ENCODE peak calls at places on chromosome 6, in seven cellular contexts. B is brain microvascular endothelial cell; H is choroid plexus epithelial cell; L is neural progenitor cell; Z is stimulated activated effector memory CD8-positive, alpha-beta T cell treated with anti-CD3 and anti-CD28 coated beads, Interleukin-12 subunit alpha, Interleukin-12 subunit beta, amount 100 ng/mL, for 72 hours; D is H4; S is lower leg skin. A is an unnamed sample.

GRCh38 chr6:48307583-48307982 is 196.6 kb upstream of the PTCHD4 start:
- DNase-seq in B (no peak), H (no peak), L (no peak), Z (no peak), D (no peak), S (no peak), A (no peak)

GRCh38 chr6:66900081-66900770 is 1193.2 kb upstream of the EYS start:
- DNase-seq in B (no peak), H (peak), L (no peak), Z (no peak), D (no peak), S (no peak), A (peak)

GRCh38 chr6:164322533-164322932 is 908.0 kb downstream of the QKI start:
- DNase-seq in B (peak), H (peak), L (no peak), Z (no peak), D (no peak), S (no peak), A (peak)

GRCh38 chr6:39189915-39190544 is 39.2 kb downstream of the KCNK5 start:
- DNase-seq in B (peak), H (peak), L (peak), Z (no peak), D (peak), S (no peak), A (peak)

GRCh38 chr6:87789198-87789899 is 87.3 kb upstream of the AKIRIN2 start:
- DNase-seq in B (peak), H (peak), L (no peak), Z (no peak), D (no peak), S (peak), A (peak)

GRCh38 chr6:82381278-82381677 is 17.7 kb downstream of the TPBG start:
- DNase-seq in B (no peak), H (no peak), L (peak), Z (no peak), D (no peak), S (no peak), A (no peak)

GRCh38 chr6:43575105-43575771 is 600 bp downstream of the XPO5 start:
- DNase-seq in B (no peak), H (peak), L (peak), Z (no peak), D (peak), S (peak), A (peak)

GRCh38 chr6:42898891-42899361 is 16.9 kb upstream of the PTCRA start:
- DNase-seq in B (peak), H (peak), L (peak), Z (peak), D (peak), S (peak), A (peak)

GRCh38 chr6:158142789-158143188 is 25.3 kb downstream of the SERAC1 start:
- DNase-seq in B (peak), H (peak), L (no peak), Z (no peak), D (no peak), S (peak), A (peak)

GRCh38 chr6:134177753-134178229 is 125.4 kb upstream of the SLC2A12 start:
- DNase-seq in B (peak), H (peak), L (no peak), Z (no peak), D (peak), S (no peak), A (peak)

GRCh38 chr6:126302191-126302590 is 37.7 kb upstream of the CENPW start:
- DNase-seq in B (no peak), H (peak), L (no peak), Z (no peak), D (no peak), S (no peak), A (peak)

GRCh38 chr6:107458687-107459282 is 579 bp downstream of the PDSS2 start:
- DNase-seq in B (no peak), H (peak), L (no peak), Z (no peak), D (no peak), S (peak), A (peak)

GRCh38 chr6:94622784-94623183 is 954.6 kb upstream of the MANEA start:
- DNase-seq in B (no peak), H (no peak), L (no peak), Z (no peak), D (no peak), S (no peak), A (no peak)

GRCh38 chr6:56072856-56073255 is 174.5 kb downstream of the COL21A1 start:
- DNase-seq in B (peak), H (peak), L (no peak), Z (no peak), D (peak), S (peak), A (peak)

GRCh38 chr6:37473364-37474095 is 26.2 kb downstream of the CCDC167 start:
- DNase-seq in B (no peak), H (peak), L (no peak), Z (no peak), D (no peak), S (peak), A (peak)

GRCh38 chr6:102494808-102495207 is 1101.3 kb downstream of the GRIK2 start:
- DNase-seq in B (no peak), H (no peak), L (no peak), Z (no peak), D (no peak), S (no peak), A (no peak)

GRCh38 chr6:159110013-159110412 is 59.2 kb upstream of the FNDC1 start:
- DNase-seq in B (peak), H (peak), L (peak), Z (no peak), D (peak), S (no peak), A (peak)

GRCh38 chr6:158131926-158132325 is 36.1 kb downstream of the SERAC1 start:
- DNase-seq in B (peak), H (peak), L (peak), Z (no peak), D (peak), S (no peak), A (peak)

GRCh38 chr6:131951576-131952230 is 531 bp upstream of the CCN2 start:
- DNase-seq in B (no peak), H (no peak), L (peak), Z (no peak), D (no peak), S (no peak), A (peak)

GRCh38 chr6:12064125-12064524 is 52.0 kb downstream of the HIVEP1 start:
- DNase-seq in B (no peak), H (no peak), L (no peak), Z (no peak), D (no peak), S (no peak), A (peak)

GRCh38 chr6:135940783-135941182 is 89.3 kb downstream of the PDE7B start:
- DNase-seq in B (no peak), H (no peak), L (no peak), Z (no peak), D (no peak), S (no peak), A (no peak)

GRCh38 chr6:127441881-127442280 is 17.3 kb downstream of the KIAA0408 start:
- DNase-seq in B (no peak), H (no peak), L (no peak), Z (no peak), D (no peak), S (no peak), A (no peak)

GRCh38 chr6:328924-329323 is 36.6 kb downstream of the DUSP22 start:
- DNase-seq in B (no peak), H (no peak), L (no peak), Z (no peak), D (no peak), S (no peak), A (no peak)

GRCh38 chr6:28711325-28711724 is 185.6 kb downstream of the GPX5 start:
- DNase-seq in B (no peak), H (no peak), L (no peak), Z (no peak), D (no peak), S (no peak), A (no peak)

GRCh38 chr6:2900821-2901644 is 2.1 kb downstream of the SERPINB9 start:
- DNase-seq in B (no peak), H (peak), L (no peak), Z (no peak), D (no peak), S (no peak), A (no peak)

GRCh38 chr6:100176321-100176950 is 182.4 kb upstream of the MCHR2 start:
- DNase-seq in B (peak), H (peak), L (peak), Z (no peak), D (peak), S (no peak), A (peak)

GRCh38 chr6:127737768-127738167 is 160.8 kb downstream of the C6orf58 start:
- DNase-seq in B (no peak), H (peak), L (no peak), Z (no peak), D (no peak), S (no peak), A (peak)

GRCh38 chr6:157892363-157892878 is 69.4 kb downstream of the SNX9 start:
- DNase-seq in B (no peak), H (peak), L (no peak), Z (no peak), D (no peak), S (no peak), A (no peak)

GRCh38 chr6:44298055-44298803 is 14.9 kb downstream of the AARS2 start:
- DNase-seq in B (no peak), H (peak), L (no peak), Z (no peak), D (no peak), S (no peak), A (no peak)

GRCh38 chr6:83518946-83519489 is 6.7 kb downstream of the PRSS35 start:
- DNase-seq in B (peak), H (peak), L (peak), Z (no peak), D (peak), S (no peak), A (peak)

GRCh38 chr6:53119349-53119748 is 29.3 kb downstream of the GCM1 start:
- DNase-seq in B (no peak), H (no peak), L (no peak), Z (no peak), D (peak), S (no peak), A (no peak)

GRCh38 chr6:147712841-147713240 is 204.4 kb downstream of the SAMD5 start:
- DNase-seq in B (peak), H (peak), L (no peak), Z (no peak), D (no peak), S (no peak), A (no peak)

GRCh38 chr6:26195924-26196845 is 109.0 kb downstream of the HFE start:
- DNase-seq in B (no peak), H (peak), L (peak), Z (no peak), D (peak), S (no peak), A (peak)

GRCh38 chr6:165480916-165481315 is 171.5 kb upstream of the C6orf118 start:
- DNase-seq in B (no peak), H (no peak), L (no peak), Z (no peak), D (no peak), S (no peak), A (no peak)

A was measured in fibroblast of lung.